ENCODE peak calls at places on chromosomes 11 and 22, in six cellular contexts. H is cardiac muscle cell, I is AG10803, Z is esophagus squamous epithelium, U is fibroblast of lung, M is foreskin fibroblast. A is an unnamed sample.

GRCh38 chr11:61787928-61788491 is 4.4 kb downstream of the TMEM258 start:
- DNase-seq in H (peak; percentile 82), I (peak; percentile 30), Z (no peak), U (peak; percentile 50), M (no peak), A (peak; percentile 74)

GRCh38 chr11:34667810-34668582 is 47.1 kb downstream of the EHF start:
- DNase-seq in H (no peak), I (no peak), Z (no peak), U (no peak), M (no peak), A (no peak)

GRCh38 chr11:19873730-19874129 is 161.1 kb downstream of the NAV2 start:
- DNase-seq in H (peak; percentile 45), I (no peak), Z (no peak), U (peak; percentile 32), M (no peak), A (no peak)

GRCh38 chr11:134124660-134125451 is 56.0 kb downstream of the JAM3 start:
- DNase-seq in H (peak; percentile 78), I (peak; percentile 36), Z (no peak), U (peak; percentile 71), M (no peak), A (peak; percentile 23)

GRCh38 chr11:71333473-71333872 is 81.1 kb upstream of the SHANK2 start:
- DNase-seq in H (no peak), I (no peak), Z (no peak), U (no peak), M (no peak), A (no peak)

GRCh38 chr22:19844423-19845368 is 10.0 kb downstream of the GNB1L start:
- DNase-seq in H (no peak), I (peak; percentile 81), Z (no peak), U (peak; percentile 56), M (peak; percentile 77), A (peak; percentile 22)

GRCh38 chr11:134537296-134537695 is 125.3 kb upstream of the B3GAT1 start:
- DNase-seq in H (no peak), I (no peak), Z (no peak), U (no peak), M (no peak), A (no peak)

GRCh38 chr22:38238519-38239051 is 34.2 kb downstream of the TMEM184B start:
- DNase-seq in H (no peak), I (peak; percentile 95), Z (no peak), U (no peak), M (peak; percentile 67), A (no peak)

GRCh38 chr22:38760477-38761201 is 4.8 kb upstream of the SUN2 start:
- DNase-seq in H (peak; percentile 47), I (no peak), Z (no peak), U (peak; percentile 12), M (peak; percentile 27), A (no peak)

GRCh38 chr22:40578171-40578570 is 58.3 kb downstream of the MRTFA start:
- DNase-seq in H (no peak), I (no peak), Z (no peak), U (no peak), M (no peak), A (no peak)

GRCh38 chr11:132648841-132649240 is 883.5 kb downstream of the OPCML start:
- DNase-seq in H (no peak), I (peak; percentile 43), Z (no peak), U (peak; percentile 56), M (no peak), A (no peak)

GRCh38 chr22:42269407-42270177 is 861 bp downstream of the TCF20 start:
- DNase-seq in H (peak; percentile 74), I (no peak), Z (no peak), U (no peak), M (no peak), A (peak; percentile 16)

GRCh38 chr22:42271191-42271813 is 849 bp upstream of the TCF20 start:
- DNase-seq in H (no peak), I (no peak), Z (no peak), U (no peak), M (no peak), A (no peak)

GRCh38 chr22:42271906-42272305 is 1.5 kb upstream of the TCF20 start:
- DNase-seq in H (no peak), I (no peak), Z (no peak), U (no peak), M (no peak), A (no peak)

GRCh38 chr22:42270178-42270511 is 308 bp downstream of the TCF20 start:
- DNase-seq in H (no peak), I (no peak), Z (no peak), U (no peak), M (no peak), A (peak; percentile 3)

GRCh38 chr22:42270512-42271190 is at the start of gene TCF20:
- DNase-seq in H (peak; percentile 91), I (peak; percentile 60), Z (no peak), U (peak; percentile 64), M (peak; percentile 64), A (peak; percentile 72)
- TF ChIP-seq CTCF in H (no peak), I (no peak), Z (no peak), U (no peak), M (no peak), A (no peak)

DNA sequence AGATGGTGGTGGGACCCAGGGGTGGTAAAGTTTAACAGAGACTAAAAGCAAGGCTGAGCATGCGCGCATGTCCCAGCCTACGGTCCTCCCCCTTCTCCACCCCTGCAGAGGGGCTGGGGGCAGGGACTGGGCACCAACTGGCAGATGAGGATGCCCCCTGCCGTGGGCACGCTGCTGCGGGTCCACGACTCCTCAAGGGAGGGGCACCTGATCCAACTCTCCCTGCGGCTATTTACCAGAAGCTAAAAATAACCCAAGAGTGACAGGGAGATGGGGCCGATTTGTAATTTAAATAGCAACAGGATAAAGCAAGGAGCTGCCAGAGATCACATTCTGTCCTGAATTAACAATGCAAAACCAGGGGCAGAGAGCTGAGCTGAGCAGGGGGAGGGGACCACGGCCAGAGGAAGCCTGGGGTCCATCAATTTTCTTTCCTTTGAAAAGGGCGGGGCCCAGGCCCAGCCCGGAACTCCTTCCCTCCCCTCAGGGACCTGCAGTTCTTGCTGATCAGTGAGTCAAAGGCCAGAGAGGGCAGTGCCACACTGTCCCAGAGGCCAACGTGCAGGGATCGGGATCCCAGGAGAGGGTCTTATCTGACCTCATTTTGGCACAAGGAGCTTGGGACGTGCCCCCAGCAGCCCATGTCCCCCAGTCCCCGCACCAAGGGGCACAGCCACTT is 8.1 kb upstream of the DGKZ start:
- DNase-seq in H (peak; percentile 73), I (no peak), Z (no peak), U (no peak), M (no peak), A (peak; percentile 31)
- H3K4me3 ChIP-seq in H (no peak overlapping the region), I (peak overlapping the region; percentile 27), Z (peak overlapping the region; percentile 24), U (no peak overlapping the region), M (no peak overlapping the region), A (no peak overlapping the region)

DNA sequence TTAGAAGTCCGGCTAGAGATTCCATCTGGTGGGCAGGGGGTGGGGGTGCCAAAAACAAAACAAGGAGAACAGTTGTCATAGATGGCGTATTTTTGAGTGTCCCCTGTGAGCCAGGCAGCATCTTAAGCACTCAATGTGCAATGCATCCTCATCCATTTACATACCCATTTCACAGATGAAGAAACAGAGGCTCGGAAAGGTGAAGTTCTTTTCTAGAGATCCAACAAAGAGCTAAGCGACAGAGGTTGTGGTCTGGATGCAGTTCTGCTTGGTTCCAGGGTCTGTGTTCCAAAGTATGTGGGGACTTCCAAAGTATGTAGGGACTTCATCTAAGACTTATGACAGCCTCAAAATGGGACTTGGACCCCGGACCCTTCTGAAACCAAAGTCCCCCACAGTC is 277.8 kb downstream of the MN1 start:
- DNase-seq in H (no peak), I (no peak), Z (no peak), U (no peak), M (no peak), A (no peak)
- TF ChIP-seq CTCF in H (no peak), I (no peak), Z (no peak), U (no peak), M (no peak), A (no peak)

DNA sequence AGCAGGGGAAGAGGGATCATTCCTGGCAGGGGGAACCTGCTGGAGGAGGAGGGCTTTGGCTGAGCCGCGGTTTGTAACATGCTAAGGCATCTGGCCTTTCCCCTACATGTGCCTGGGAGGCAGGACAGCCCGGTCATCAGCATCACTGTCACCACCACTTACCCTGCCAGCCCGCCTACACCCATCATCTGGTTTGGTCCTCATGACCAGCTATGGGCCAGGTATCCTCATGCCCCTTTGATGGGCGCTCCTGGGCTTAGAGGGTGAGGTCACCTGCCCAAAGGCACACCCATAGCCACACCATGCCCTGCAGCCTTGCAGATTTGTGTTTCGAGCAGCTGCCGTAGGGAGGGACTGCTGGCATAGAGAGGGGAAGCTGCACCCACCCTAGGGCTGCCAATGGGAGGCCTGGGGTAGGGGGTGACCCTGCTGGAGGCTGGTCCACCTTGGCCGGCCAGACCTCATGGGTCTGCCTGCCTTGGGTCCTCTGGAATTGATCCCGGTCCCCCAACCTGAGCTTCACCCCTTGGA is 2.6 kb downstream of the MRGPRF start:
- DNase-seq in H (no peak), I (no peak), Z (no peak), U (peak; percentile 16), M (no peak), A (no peak)
- H3K4me3 ChIP-seq in H (no peak overlapping the region), I (peak overlapping the region; percentile 65), Z (peak overlapping the region; percentile 52), U (peak overlapping the region; percentile 96), M (peak overlapping the region; percentile 93), A (peak overlapping the region; percentile 36)

DNA sequence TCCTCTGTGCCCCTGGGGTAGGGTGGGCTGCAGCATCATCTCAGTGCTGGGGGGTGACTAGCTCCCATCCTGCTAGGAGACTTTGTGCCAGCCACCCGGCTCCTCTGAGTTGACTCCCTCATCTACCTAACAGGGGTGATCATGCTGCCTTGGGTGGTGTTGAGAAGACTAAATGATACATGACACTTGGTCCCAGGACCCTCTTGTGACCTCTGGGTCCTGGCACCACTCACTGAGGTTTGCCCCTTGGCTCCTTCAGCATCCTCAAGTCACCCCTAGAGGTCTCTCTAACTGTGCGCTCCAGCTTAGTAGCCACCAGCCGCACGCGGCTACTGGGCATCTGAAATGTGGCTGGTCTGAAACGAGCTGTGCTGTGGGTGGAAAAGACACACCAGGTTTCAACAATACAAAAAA is 72.1 kb downstream of the LRRC32 start:
- DNase-seq in H (peak; percentile 61), I (peak; percentile 55), Z (no peak), U (peak; percentile 51), M (no peak), A (peak; percentile 73)
- TF ChIP-seq CTCF in H (peak; percentile 75), I (peak; percentile 73), Z (peak; percentile 25), U (peak; percentile 72), M (peak; percentile 41), A (peak; percentile 70)

A was measured in fibroblast of villous mesenchyme.